ENCODE peak calls at places on chromosomes 13 and 19, in five cellular contexts. B is fibroblast of lung, W is endodermal cell, Y is thoracic aorta, L is lower leg skin. N is an unnamed sample.

GRCh38 chr13:29566864-29567263 is 28.6 kb downstream of the SLC7A1 start:
- DNase-seq in B (no peak), L (no peak), W (no peak), Y (no peak), N (no peak)

GRCh38 chr13:39254606-39255005 is 216.3 kb downstream of the NHLRC3 start:
- DNase-seq in Y (no peak), L (no peak), B (no peak), W (no peak), N (no peak)

GRCh38 chr13:50106559-50106958 is 91.3 kb downstream of the KCNRG start:
- DNase-seq in W (no peak), L (no peak), B (no peak), Y (no peak), N (no peak)

GRCh38 chr13:95784161-95784880 is 107.4 kb downstream of the DNAJC3 start:
- DNase-seq in B (peak), Y (no peak), L (no peak), W (no peak), N (no peak)

GRCh38 chr19:29678484-29679106 is 13.3 kb downstream of the PLEKHF1 start:
- DNase-seq in L (no peak), Y (no peak), B (no peak), W (no peak), N (no peak)

GRCh38 chr19:6297202-6297601 is 17.4 kb upstream of the MLLT1 start:
- DNase-seq in W (no peak), Y (no peak), L (no peak), B (no peak), N (no peak)

GRCh38 chr19:13825489-13826475 is 30.5 kb downstream of the ZSWIM4 start:
- DNase-seq in B (no peak), W (peak), Y (no peak), L (no peak), N (peak)

GRCh38 chr19:52640916-52641315 is 2.8 kb upstream of the ZNF83 start:
- DNase-seq in B (no peak), Y (no peak), L (no peak), W (peak), N (no peak)

GRCh38 chr19:6752257-6753177 is 13.0 kb downstream of the TRIP10 start:
- DNase-seq in L (peak), B (no peak), W (peak), Y (no peak), N (no peak)

GRCh38 chr13:110640591-110641029 is 25.3 kb downstream of the NAXD start:
- DNase-seq in Y (no peak), W (peak), L (no peak), B (peak), N (no peak)

GRCh38 chr19:12783226-12783848 is 7.9 kb upstream of the JUNB start:
- DNase-seq in W (peak), Y (no peak), B (no peak), L (no peak), N (no peak)

GRCh38 chr13:44498502-44498901 is 77.6 kb downstream of the TSC22D1 start:
- DNase-seq in L (no peak), W (no peak), B (no peak), Y (no peak), N (no peak)

GRCh38 chr19:3366104-3366760 is at the start of gene NFIC:
- DNase-seq in B (peak), L (peak), Y (no peak), W (peak), N (peak)

GRCh38 chr19:44303976-44304568 is 753 bp downstream of the ZNF235 start:
- DNase-seq in W (peak), B (peak), L (no peak), Y (no peak), N (peak)

GRCh38 chr19:51702103-51702753 is 9.1 kb downstream of the SPACA6 start:
- DNase-seq in W (peak), B (peak), Y (peak), L (peak), N (peak)

GRCh38 chr19:29560313-29561075 is 34.7 kb downstream of the VSTM2B start:
- DNase-seq in Y (no peak), W (no peak), B (no peak), L (peak), N (no peak)

GRCh38 chr19:30653646-30654386 is 281.6 kb downstream of the ZNF536 start:
- DNase-seq in B (no peak), W (peak), Y (no peak), L (peak), N (no peak)

GRCh38 chr19:18021121-18021755 is 13.3 kb downstream of the ARRDC2 start:
- DNase-seq in Y (peak), L (peak), B (peak), W (no peak), N (no peak)

DNA sequence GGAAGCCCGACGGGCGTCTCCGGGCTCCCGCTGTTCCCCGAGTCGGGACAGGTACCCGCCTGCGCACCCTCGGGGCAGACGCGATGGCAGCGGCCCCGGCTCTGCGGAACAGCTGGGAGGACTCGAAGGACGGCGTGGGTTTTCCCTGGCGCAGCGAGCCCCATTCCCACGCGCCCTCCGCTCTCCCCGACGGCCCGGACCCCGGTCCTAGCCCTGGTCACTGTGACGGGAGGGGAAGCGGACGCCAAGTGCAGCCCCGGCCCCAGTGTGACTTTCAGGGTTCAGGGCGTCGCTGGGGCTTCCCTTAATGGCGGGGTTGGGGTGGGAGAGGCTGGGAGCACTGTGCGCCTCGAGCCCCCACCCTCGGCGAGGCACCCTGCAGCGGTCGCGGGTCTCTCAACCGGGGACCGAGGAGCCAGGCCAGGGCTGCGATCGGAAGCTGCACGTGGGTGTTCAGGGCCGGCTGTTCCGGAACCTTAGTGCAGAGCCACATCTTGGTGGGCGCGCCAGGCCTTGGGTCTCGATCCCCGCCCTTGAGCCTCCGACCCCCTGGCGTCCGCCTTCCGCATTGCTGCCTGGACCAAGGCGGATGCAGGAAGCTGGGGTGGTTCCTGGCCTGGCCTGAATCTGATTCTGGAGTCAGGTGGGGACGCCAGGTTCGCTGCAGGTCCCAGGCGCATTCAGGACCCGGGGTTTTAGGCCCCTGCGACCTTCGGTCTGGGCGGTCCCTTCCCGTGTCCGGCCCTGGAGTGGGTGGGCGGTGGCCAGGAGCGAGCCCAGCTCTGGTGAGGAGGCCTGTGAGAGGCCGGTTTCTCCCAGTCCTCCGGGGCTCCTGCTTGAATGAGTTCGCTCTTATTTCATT is 3.5 kb downstream of the LGALS7B start:
- DNase-seq in W (peak), Y (no peak), B (no peak), L (peak), N (no peak)
- H3K4me3 ChIP-seq in W (no peak), Y (peak), B (no peak), L (no peak), N (no peak)

GRCh38 chr19:510606-511100 is 3.4 kb downstream of the TPGS1 start:
- DNase-seq in W (peak), B (peak), L (peak), Y (no peak), N (peak)
- H3K4me3 ChIP-seq in W (no peak), B (no peak), L (no peak), Y (no peak), N (no peak)

GRCh38 chr19:54160948-54161347 is 1.4 kb upstream of the LENG1 start:
- DNase-seq in W (no peak), B (no peak), L (no peak), Y (no peak), N (no peak)
- H3K4me3 ChIP-seq in W (peak), B (peak), L (no peak), Y (peak), N (peak)

GRCh38 chr19:821228-821975 is at the start of gene PLPPR3:
- DNase-seq in W (peak), L (no peak), B (no peak), Y (no peak), N (peak)
- H3K4me3 ChIP-seq in W (peak), L (peak), B (no peak), Y (peak), N (peak)

N was measured in HAP-1.